ENCODE peak calls at places on chromosomes 5 and 9, in six cellular contexts. O, D, U, J, Q and L are unnamed samples.

GRCh38 chr9:69515810-69516209 is 156.4 kb downstream of the APBA1 start:
- DNase-seq in J (no peak), Q (no peak), U (no peak), D (no peak), O (no peak), L (no peak)

GRCh38 chr9:102740578-102740977 is 254.6 kb upstream of the CYLC2 start:
- DNase-seq in U (no peak), Q (no peak), D (no peak), O (no peak), J (no peak), L (no peak)

GRCh38 chr5:96963267-96963666 is 27.4 kb downstream of the LNPEP start:
- DNase-seq in Q (peak; percentile 75), U (no peak), D (peak; percentile 22), J (peak; percentile 73), O (peak; percentile 41), L (no peak)

GRCh38 chr5:72917371-72917776 is 38.5 kb upstream of the FCHO2 start:
- DNase-seq in D (no peak), J (no peak), U (no peak), O (no peak), Q (no peak), L (no peak)

GRCh38 chr9:104386425-104387069 is 117.5 kb upstream of the OR13F1 start:
- DNase-seq in J (no peak), U (no peak), O (no peak), D (no peak), Q (no peak), L (no peak)

GRCh38 chr5:172777381-172778222 is 6.6 kb upstream of the DUSP1 start:
- DNase-seq in U (peak; percentile 75), J (peak; percentile 83), O (peak; percentile 96), Q (peak; percentile 98), D (peak; percentile 84), L (peak; percentile 83)

GRCh38 chr9:111743275-111743674 is 51.5 kb downstream of the SHOC1 start:
- DNase-seq in J (no peak), U (no peak), D (no peak), O (no peak), Q (no peak), L (no peak)

GRCh38 chr5:36569456-36569855 is 37.0 kb upstream of the SLC1A3 start:
- DNase-seq in J (peak; percentile 24), O (no peak), D (no peak), U (no peak), Q (peak; percentile 65), L (no peak)

GRCh38 chr9:21683484-21684175 is 118.8 kb upstream of the MTAP start:
- DNase-seq in O (no peak), D (no peak), Q (no peak), U (no peak), J (no peak), L (no peak)

GRCh38 chr9:21680590-21680989 is 121.8 kb upstream of the MTAP start:
- DNase-seq in Q (no peak), D (no peak), O (no peak), U (no peak), J (no peak), L (no peak)

GRCh38 chr9:21682981-21683380 is 119.5 kb upstream of the MTAP start:
- DNase-seq in J (no peak), O (no peak), U (no peak), Q (no peak), D (no peak), L (no peak)

GRCh38 chr9:21682376-21682775 is 120.1 kb upstream of the MTAP start:
- DNase-seq in J (no peak), O (no peak), U (no peak), Q (no peak), D (no peak), L (no peak)

GRCh38 chr9:21681641-21682040 is 120.8 kb upstream of the MTAP start:
- DNase-seq in D (no peak), O (no peak), Q (no peak), U (no peak), J (no peak), L (no peak)
- H3K4me1 ChIP-seq in D (no peaks in the 10 kb centered on the region), O (no peaks in the 10 kb centered on the region), Q (peaks cover 10% of the 10 kb centered on the region), U (no peaks in the 10 kb centered on the region), J (no peaks in the 10 kb centered on the region), L (no peaks in the 10 kb centered on the region)

GRCh38 chr5:60960591-60960990 is 15.6 kb downstream of the NDUFAF2 start:
- DNase-seq in O (no peak), U (no peak), Q (no peak), J (no peak), D (no peak), L (no peak)
- TF ChIP-seq CTCF in O (peak; percentile 38), U (peak; percentile 25), Q (no peak), J (peak; percentile 25), D (peak; percentile 12), L (peak; percentile 33)

DNA sequence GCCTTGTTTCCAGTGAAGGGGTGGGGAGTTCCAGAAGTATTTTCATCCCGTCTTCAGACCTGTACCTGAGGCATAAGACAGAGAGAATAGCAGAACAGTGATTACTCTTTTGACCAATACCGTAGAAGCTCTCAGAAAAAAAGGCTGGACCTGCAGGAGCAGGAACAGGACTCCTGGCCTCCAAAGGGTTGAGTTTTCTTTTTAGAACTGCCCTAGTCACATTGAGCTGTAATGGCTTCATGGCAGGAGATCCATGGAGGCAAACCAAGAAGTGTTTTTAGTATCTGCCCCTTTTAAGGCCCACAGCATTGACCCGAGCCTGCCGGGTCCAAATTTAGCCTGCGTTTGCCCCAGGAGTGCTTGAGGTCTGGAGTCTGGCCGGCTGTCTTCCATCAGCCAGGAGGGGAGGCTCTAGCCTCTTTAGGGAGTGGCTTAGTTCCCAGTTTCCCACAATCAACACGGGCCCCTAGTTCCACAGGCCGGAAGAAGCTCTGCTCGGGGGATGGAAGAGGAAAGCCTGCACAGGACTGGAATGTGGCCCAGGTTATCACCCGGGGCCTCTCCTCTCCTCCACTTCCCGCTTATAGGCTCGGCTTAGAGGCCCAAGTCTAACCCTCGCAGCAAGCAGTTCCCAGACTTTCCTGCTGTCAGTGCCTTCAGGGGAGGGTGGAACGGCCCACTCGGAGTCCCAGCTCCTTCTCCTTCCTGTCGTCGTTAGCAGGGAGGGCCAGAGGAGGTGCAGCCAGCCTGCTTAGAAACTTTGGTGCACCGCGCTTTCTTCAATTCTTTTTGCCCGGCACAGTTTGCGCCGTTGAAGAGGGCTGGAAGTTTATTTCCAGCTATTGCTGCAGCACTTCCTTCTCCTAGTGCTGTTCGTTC is 80.7 kb downstream of the C9orf152 start:
- DNase-seq in Q (no peak), O (peak; percentile 58), U (no peak), J (peak; percentile 88), D (peak; percentile 36), L (peak; percentile 64)
- TF ChIP-seq POLR2A in Q (no peak), O (no peak), U (no peak), J (peak; percentile 37), D (no peak), L (no peak)

GRCh38 chr5:154046486-154046885 is 7.7 kb downstream of the MFAP3 start:
- DNase-seq in J (no peak), D (no peak), O (no peak), U (no peak), Q (no peak), L (no peak)

GRCh38 chr5:154044585-154044984 is 5.8 kb downstream of the MFAP3 start:
- DNase-seq in Q (no peak), D (no peak), U (no peak), O (no peak), J (no peak), L (no peak)

GRCh38 chr5:154044099-154044498 is 5.3 kb downstream of the MFAP3 start:
- DNase-seq in Q (no peak), D (no peak), O (no peak), J (no peak), U (no peak), L (no peak)

GRCh38 chr5:154049685-154050084 is 10.9 kb downstream of the MFAP3 start:
- DNase-seq in D (no peak), O (no peak), Q (no peak), J (no peak), U (no peak), L (no peak)

GRCh38 chr5:154047324-154047723 is 8.6 kb downstream of the MFAP3 start:
- DNase-seq in O (no peak), U (no peak), Q (no peak), J (no peak), D (no peak), L (no peak)
- H3K4me1 ChIP-seq in O (peaks cover 20% of the 10 kb centered on the region), U (no peaks in the 10 kb centered on the region), Q (peaks cover 20% of the 10 kb centered on the region), J (peaks cover 9% of the 10 kb centered on the region), D (peaks cover 62% of the 10 kb centered on the region), L (no peaks in the 10 kb centered on the region)

GRCh38 chr9:2198956-2199635 is 183.9 kb downstream of the SMARCA2 start:
- DNase-seq in O (no peak), D (no peak), J (no peak), U (no peak), Q (no peak), L (no peak)

GRCh38 chr9:2192356-2192979 is 177.3 kb downstream of the SMARCA2 start:
- DNase-seq in O (no peak), Q (no peak), J (no peak), D (no peak), U (no peak), L (no peak)

GRCh38 chr9:2195211-2195610 is 180.1 kb downstream of the SMARCA2 start:
- DNase-seq in Q (no peak), J (no peak), D (no peak), U (no peak), O (no peak), L (no peak)

GRCh38 chr9:2193565-2193964 is 178.4 kb downstream of the SMARCA2 start:
- DNase-seq in D (no peak), U (no peak), Q (no peak), J (no peak), O (no peak), L (no peak)
- TF ChIP-seq CTCF in D (no peak), U (no peak), Q (no peak), J (no peak), O (no peak), L (no peak)